ENCODE peak calls at places on chromosomes 16 and 17, in four cellular contexts. One of them, this sample, is unnamed.

GRCh38 chr16:49115956-49116355 is 165.7 kb downstream of the CBLN1 start:
- DNase-seq in stomach: no peak
- DNase-seq in psoas muscle: no peak
- DNase-seq in fibroblast of lung: no peak
- DNase-seq in this sample: no peak

GRCh38 chr16:51940183-51940582 is 606.8 kb downstream of the TOX3 start:
- DNase-seq in psoas muscle: no peak
- DNase-seq in stomach: no peak
- DNase-seq in fibroblast of lung: no peak
- DNase-seq in this sample: no peak

GRCh38 chr17:17989081-17989480 is 16.4 kb downstream of the DRC3 start:
- DNase-seq in stomach: no peak
- DNase-seq in fibroblast of lung: no peak
- DNase-seq in psoas muscle: no peak
- DNase-seq in this sample: no peak

GRCh38 chr17:19996086-19996485 is 13.1 kb upstream of the SPECC1 start:
- DNase-seq in fibroblast of lung: no peak
- DNase-seq in psoas muscle: no peak
- DNase-seq in stomach: no peak
- DNase-seq in this sample: peak; percentile 6

GRCh38 chr16:84360170-84360569 is 8.2 kb upstream of the ATP2C2 start:
- DNase-seq in stomach: no peak
- DNase-seq in psoas muscle: no peak
- DNase-seq in fibroblast of lung: no peak
- DNase-seq in this sample: no peak

GRCh38 chr16:69036399-69037091 is 68.9 kb upstream of the HAS3 start:
- DNase-seq in stomach: no peak
- DNase-seq in fibroblast of lung: no peak
- DNase-seq in psoas muscle: no peak
- DNase-seq in this sample: no peak

GRCh38 chr17:75634754-75635609 is 1.7 kb downstream of the SMIM5 start:
- DNase-seq in fibroblast of lung: no peak
- DNase-seq in psoas muscle: no peak
- DNase-seq in stomach: no peak
- DNase-seq in this sample: no peak

GRCh38 chr17:69223809-69224208 is 4.8 kb downstream of the ABCA10 start:
- DNase-seq in fibroblast of lung: peak; percentile 68
- DNase-seq in psoas muscle: no peak
- DNase-seq in stomach: no peak
- DNase-seq in this sample: peak; percentile 67

GRCh38 chr16:66650707-66651473 is 45.7 kb downstream of the CMTM4 start:
- DNase-seq in fibroblast of lung: peak; percentile 82
- DNase-seq in stomach: peak; percentile 78
- DNase-seq in psoas muscle: peak; percentile 76
- DNase-seq in this sample: peak; percentile 82

GRCh38 chr17:47209499-47209898 is 351 bp downstream of the MYL4 start:
- DNase-seq in psoas muscle: no peak
- DNase-seq in fibroblast of lung: no peak
- DNase-seq in stomach: no peak
- DNase-seq in this sample: no peak

GRCh38 chr17:66427134-66427533 is 124.7 kb downstream of the PRKCA start:
- DNase-seq in fibroblast of lung: no peak
- DNase-seq in stomach: no peak
- DNase-seq in psoas muscle: no peak
- DNase-seq in this sample: no peak

GRCh38 chr17:41579484-41580243 is 7.0 kb downstream of the KRT14 start:
- DNase-seq in psoas muscle: peak; percentile 60
- DNase-seq in stomach: peak; percentile 87
- DNase-seq in fibroblast of lung: peak; percentile 61
- DNase-seq in this sample: peak; percentile 62

GRCh38 chr17:27379863-27380533 is 76.2 kb upstream of the KSR1 start:
- DNase-seq in fibroblast of lung: peak; percentile 38
- DNase-seq in psoas muscle: peak; percentile 72
- DNase-seq in stomach: peak; percentile 72
- DNase-seq in this sample: peak; percentile 66

GRCh38 chr17:36935681-36936454 is 1.4 kb upstream of the LHX1 start:
- DNase-seq in fibroblast of lung: no peak
- DNase-seq in psoas muscle: peak; percentile 48
- DNase-seq in stomach: no peak
- DNase-seq in this sample: no peak

GRCh38 chr16:21203155-21203797 is 8.1 kb downstream of the ZP2 start:
- DNase-seq in fibroblast of lung: no peak
- DNase-seq in psoas muscle: no peak
- DNase-seq in stomach: no peak
- DNase-seq in this sample: no peak

GRCh38 chr17:41478240-41478639 is 2.7 kb downstream of the KRT35 start:
- DNase-seq in psoas muscle: no peak
- DNase-seq in stomach: no peak
- DNase-seq in fibroblast of lung: no peak
- DNase-seq in this sample: no peak

GRCh38 chr17:73625975-73626706 is 18.1 kb downstream of the SDK2 start:
- DNase-seq in psoas muscle: peak; percentile 71
- DNase-seq in stomach: no peak
- DNase-seq in fibroblast of lung: no peak
- DNase-seq in this sample: no peak

GRCh38 chr17:72360386-72360940 is 239.6 kb downstream of the SOX9 start:
- DNase-seq in stomach: no peak
- DNase-seq in psoas muscle: no peak
- DNase-seq in fibroblast of lung: no peak
- DNase-seq in this sample: no peak

GRCh38 chr16:64356267-64356666 is 765.6 kb downstream of the CDH11 start:
- DNase-seq in psoas muscle: no peak
- DNase-seq in fibroblast of lung: peak; percentile 87
- DNase-seq in stomach: no peak
- DNase-seq in this sample: peak; percentile 85

GRCh38 chr17:5812590-5812989 is 228.3 kb upstream of the NLRP1 start:
- DNase-seq in fibroblast of lung: no peak
- DNase-seq in stomach: no peak
- DNase-seq in psoas muscle: no peak
- DNase-seq in this sample: no peak

GRCh38 chr16:81629032-81629802 is 149.9 kb upstream of the PLCG2 start:
- DNase-seq in fibroblast of lung: no peak
- DNase-seq in stomach: no peak
- DNase-seq in psoas muscle: no peak
- DNase-seq in this sample: no peak

GRCh38 chr16:53040788-53041187 is 11.9 kb downstream of the CHD9NB start:
- DNase-seq in stomach: no peak
- DNase-seq in fibroblast of lung: no peak
- DNase-seq in psoas muscle: no peak
- DNase-seq in this sample: no peak

GRCh38 chr16:48081656-48082055 is 74.1 kb downstream of the ABCC12 start:
- DNase-seq in psoas muscle: no peak
- DNase-seq in stomach: no peak
- DNase-seq in fibroblast of lung: peak; percentile 67
- DNase-seq in this sample: peak; percentile 23

GRCh38 chr17:56770427-56770826 is 63.3 kb downstream of the C17orf67 start:
- DNase-seq in psoas muscle: no peak
- DNase-seq in fibroblast of lung: no peak
- DNase-seq in stomach: no peak
- DNase-seq in this sample: no peak

GRCh38 chr17:31574458-31574857 is 183.0 kb downstream of the RAB11FIP4 start:
- DNase-seq in fibroblast of lung: no peak
- DNase-seq in psoas muscle: no peak
- DNase-seq in stomach: no peak
- DNase-seq in this sample: no peak

GRCh38 chr16:20339744-20340143 is 12.4 kb upstream of the GP2 start:
- DNase-seq in fibroblast of lung: no peak
- DNase-seq in psoas muscle: no peak
- DNase-seq in stomach: no peak
- DNase-seq in this sample: no peak

GRCh38 chr16:82152641-82153094 is 17.4 kb downstream of the MPHOSPH6 start:
- DNase-seq in psoas muscle: no peak
- DNase-seq in fibroblast of lung: peak; percentile 50
- DNase-seq in stomach: no peak
- DNase-seq in this sample: peak; percentile 99

GRCh38 chr17:73952498-73953205 is 250.8 kb upstream of the RPL38 start:
- DNase-seq in psoas muscle: peak; percentile 52
- DNase-seq in stomach: peak; percentile 36
- DNase-seq in fibroblast of lung: no peak
- DNase-seq in this sample: peak; percentile 3

GRCh38 chr16:2428051-2428786 is 1.0 kb upstream of the CCNF start:
- DNase-seq in fibroblast of lung: peak; percentile 9
- DNase-seq in psoas muscle: no peak
- DNase-seq in stomach: peak; percentile 40
- DNase-seq in this sample: peak; percentile 26

GRCh38 chr16:22314661-22315626 is 17.7 kb downstream of the POLR3E start:
- DNase-seq in fibroblast of lung: no peak
- DNase-seq in stomach: peak; percentile 14
- DNase-seq in psoas muscle: no peak
- DNase-seq in this sample: no peak

GRCh38 chr16:5604770-5605169 is 507.2 kb upstream of the EEF2KMT start:
- DNase-seq in fibroblast of lung: no peak
- DNase-seq in psoas muscle: no peak
- DNase-seq in stomach: no peak
- DNase-seq in this sample: no peak

GRCh38 chr17:614637-615546 is 99.7 kb downstream of the VPS53 start:
- DNase-seq in stomach: no peak
- DNase-seq in psoas muscle: no peak
- DNase-seq in fibroblast of lung: no peak
- DNase-seq in this sample: peak; percentile 77

GRCh38 chr17:47686661-47687327 is 7.2 kb upstream of the TBKBP1 start:
- DNase-seq in stomach: no peak
- DNase-seq in fibroblast of lung: no peak
- DNase-seq in psoas muscle: no peak
- DNase-seq in this sample: peak; percentile 26

GRCh38 chr17:79747508-79748295 is 17.0 kb downstream of the ENPP7 start:
- DNase-seq in stomach: no peak
- DNase-seq in psoas muscle: no peak
- DNase-seq in fibroblast of lung: no peak
- DNase-seq in this sample: no peak

GRCh38 chr17:50129303-50129945 is 536 bp downstream of the SAMD14 start:
- DNase-seq in stomach: no peak
- DNase-seq in fibroblast of lung: no peak
- DNase-seq in psoas muscle: peak; percentile 76
- DNase-seq in this sample: no peak
- H3K4me3 ChIP-seq in stomach: peak overlapping the region; percentile 49
- H3K4me3 ChIP-seq in fibroblast of lung: peak overlapping the region; percentile 24
- H3K4me3 ChIP-seq in psoas muscle: peak overlapping the region; percentile 69
- H3K4me3 ChIP-seq in this sample: peak overlapping the region; percentile 49

GRCh38 chr17:58006924-58007780 is at the start of gene SRSF1:
- DNase-seq in psoas muscle: peak; percentile 99
- DNase-seq in stomach: peak; percentile 97
- DNase-seq in fibroblast of lung: peak; percentile 98
- DNase-seq in this sample: peak; percentile 97

GRCh38 chr17:58006563-58006923 is 503 bp downstream of the SRSF1 start:
- DNase-seq in stomach: peak; percentile 73
- DNase-seq in psoas muscle: peak; percentile 89
- DNase-seq in fibroblast of lung: peak; percentile 81
- DNase-seq in this sample: peak; percentile 80

GRCh38 chr17:58004060-58004459 is 3.0 kb downstream of the SRSF1 start:
- DNase-seq in psoas muscle: no peak
- DNase-seq in stomach: no peak
- DNase-seq in fibroblast of lung: no peak
- DNase-seq in this sample: no peak

GRCh38 chr17:58005728-58006562 is 1.1 kb downstream of the SRSF1 start:
- DNase-seq in psoas muscle: no peak
- DNase-seq in fibroblast of lung: no peak
- DNase-seq in stomach: no peak
- DNase-seq in this sample: no peak

GRCh38 chr17:58005031-58005727 is 1.9 kb downstream of the SRSF1 start:
- DNase-seq in fibroblast of lung: no peak
- DNase-seq in psoas muscle: no peak
- DNase-seq in stomach: no peak
- DNase-seq in this sample: no peak
- TF ChIP-seq CTCF in fibroblast of lung: no peak
- TF ChIP-seq CTCF in psoas muscle: no peak
- TF ChIP-seq CTCF in stomach: no peak
- TF ChIP-seq CTCF in this sample: no peak

GRCh38 chr16:85624646-85625045 is 11.5 kb downstream of the GSE1 start:
- DNase-seq in psoas muscle: no peak
- DNase-seq in fibroblast of lung: no peak
- DNase-seq in stomach: no peak
- DNase-seq in this sample: no peak

GRCh38 chr16:85621698-85622433 is 8.7 kb downstream of the GSE1 start:
- DNase-seq in fibroblast of lung: no peak
- DNase-seq in stomach: peak; percentile 88
- DNase-seq in psoas muscle: no peak
- DNase-seq in this sample: no peak

GRCh38 chr16:85623997-85624601 is 11.0 kb downstream of the GSE1 start:
- DNase-seq in psoas muscle: no peak
- DNase-seq in stomach: no peak
- DNase-seq in fibroblast of lung: no peak
- DNase-seq in this sample: no peak

GRCh38 chr16:85622683-85623082 is 9.6 kb downstream of the GSE1 start:
- DNase-seq in fibroblast of lung: no peak
- DNase-seq in psoas muscle: no peak
- DNase-seq in stomach: no peak
- DNase-seq in this sample: no peak

GRCh38 chr16:85623250-85623649 is 10.1 kb downstream of the GSE1 start:
- DNase-seq in psoas muscle: no peak
- DNase-seq in stomach: no peak
- DNase-seq in fibroblast of lung: no peak
- DNase-seq in this sample: no peak
- H3K4me3 ChIP-seq in psoas muscle: no peak overlapping the region
- H3K4me3 ChIP-seq in stomach: no peak overlapping the region
- H3K4me3 ChIP-seq in fibroblast of lung: no peak overlapping the region
- H3K4me3 ChIP-seq in this sample: no peak overlapping the region

GRCh38 chr17:78417531-78417909 is 39.1 kb downstream of the PGS1 start:
- DNase-seq in fibroblast of lung: no peak
- DNase-seq in psoas muscle: peak; percentile 51
- DNase-seq in stomach: no peak
- DNase-seq in this sample: no peak
- TF ChIP-seq CTCF in fibroblast of lung: no peak
- TF ChIP-seq CTCF in psoas muscle: no peak
- TF ChIP-seq CTCF in stomach: no peak
- TF ChIP-seq CTCF in this sample: no peak

This sample was measured in fibroblast of villous mesenchyme.